ENCODE peak calls at places on chromosomes 2 and 18, in seven cellular contexts. M is epithelial cell of esophagus, P is RWPE1, S is A549, I is mammary epithelial cell, D is fibroblast of lung, U is astrocyte. K is an unnamed sample.

GRCh38 chr2:112881217-112882000 is 29.6 kb upstream of the IL37 start:
- DNase-seq in S (no peak), I (peak; percentile 97), D (peak; percentile 95), U (peak; percentile 94), P (peak; percentile 75), M (peak; percentile 90), K (no peak)

GRCh38 chr2:106886916-106887758 is 1.2 kb upstream of the ST6GAL2 start:
- DNase-seq in D (peak; percentile 25), P (peak; percentile 26), S (peak; percentile 34), M (peak; percentile 47), U (no peak), I (peak; percentile 45), K (peak; percentile 97)

GRCh38 chr18:58276640-58277456 is 232.8 kb downstream of the NEDD4L start:
- DNase-seq in S (no peak), P (peak; percentile 15), I (peak; percentile 44), M (peak; percentile 72), D (no peak), U (no peak), K (no peak)

GRCh38 chr18:13252696-13253410 is 34.3 kb downstream of the LDLRAD4 start:
- DNase-seq in I (no peak), S (no peak), D (no peak), M (no peak), P (no peak), U (no peak), K (no peak)

GRCh38 chr2:218028562-218029348 is 26.0 kb upstream of the TNS1 start:
- DNase-seq in U (no peak), D (no peak), M (peak; percentile 13), P (no peak), I (no peak), S (no peak), K (peak; percentile 61)

GRCh38 chr2:46988733-46989481 is 73.3 kb upstream of the MCFD2 start:
- DNase-seq in M (no peak), I (no peak), D (peak; percentile 13), P (no peak), S (no peak), U (no peak), K (no peak)

GRCh38 chr2:112481528-112482228 is at the start of gene TTL:
- DNase-seq in D (peak; percentile 63), U (peak; percentile 33), M (peak; percentile 82), I (peak; percentile 70), S (peak; percentile 69), P (peak; percentile 77), K (no peak)

GRCh38 chr2:72770879-72771461 is 54.9 kb downstream of the EXOC6B start:
- DNase-seq in D (peak; percentile 56), U (peak; percentile 36), P (peak; percentile 67), I (peak; percentile 60), S (peak; percentile 73), M (peak; percentile 82), K (no peak)

GRCh38 chr2:161965994-161966393 is 108.0 kb downstream of the DPP4 start:
- DNase-seq in I (peak; percentile 67), P (peak; percentile 24), D (no peak), S (no peak), M (no peak), U (peak; percentile 1), K (no peak)

GRCh38 chr2:118834440-118834810 is 13.0 kb downstream of the EN1 start:
- DNase-seq in U (no peak), D (no peak), I (no peak), P (no peak), M (no peak), S (no peak), K (no peak)

GRCh38 chr2:173204316-173204715 is 128.7 kb downstream of the MAP3K20 start:
- DNase-seq in P (no peak), D (peak; percentile 37), M (no peak), U (peak; percentile 31), I (no peak), S (no peak), K (no peak)

GRCh38 chr18:9434240-9434701 is 41.0 kb upstream of the RALBP1 start:
- DNase-seq in D (no peak), M (no peak), P (no peak), S (no peak), U (no peak), I (no peak), K (no peak)

GRCh38 chr18:49628119-49628518 is 66.3 kb downstream of the LIPG start:
- DNase-seq in S (no peak), D (no peak), P (no peak), U (no peak), M (peak; percentile 78), I (peak; percentile 57), K (no peak)

GRCh38 chr2:169348321-169349002 is 13.9 kb downstream of the LRP2 start:
- DNase-seq in D (no peak), U (no peak), S (no peak), I (no peak), M (no peak), P (no peak), K (no peak)

GRCh38 chr2:135162377-135162776 is 110.3 kb downstream of the RAB3GAP1 start:
- DNase-seq in D (no peak), U (no peak), I (no peak), M (peak; percentile 70), S (no peak), P (no peak), K (no peak)

GRCh38 chr18:2958819-2959298 is 54.1 kb downstream of the LPIN2 start:
- DNase-seq in P (no peak), S (no peak), M (no peak), D (peak; percentile 49), U (peak; percentile 33), I (no peak), K (no peak)

GRCh38 chr2:239164281-239164871 is 236.4 kb downstream of the HDAC4 start:
- DNase-seq in S (no peak), P (no peak), M (peak; percentile 13), U (no peak), I (no peak), D (peak; percentile 0), K (peak; percentile 49)

GRCh38 chr2:59589881-59590280 is 963.6 kb downstream of the BCL11A start:
- DNase-seq in U (no peak), S (no peak), I (no peak), M (no peak), D (no peak), P (no peak), K (no peak)

GRCh38 chr18:43129946-43130523 is 14.6 kb upstream of the RIT2 start:
- DNase-seq in S (no peak), U (peak; percentile 13), D (peak; percentile 22), I (peak; percentile 1), M (no peak), P (no peak), K (no peak)

GRCh38 chr18:77055429-77056310 is 76.9 kb downstream of the MBP start:
- DNase-seq in D (no peak), P (no peak), I (no peak), U (no peak), S (no peak), M (no peak), K (no peak)

GRCh38 chr18:21167641-21168372 is 56.2 kb upstream of the ROCK1 start:
- DNase-seq in U (peak; percentile 12), D (peak; percentile 11), P (no peak), M (peak; percentile 44), S (no peak), I (peak; percentile 71), K (no peak)

GRCh38 chr2:242020196-242021004 is 150.9 kb downstream of the RTP5 start:
- DNase-seq in U (no peak), I (no peak), S (no peak), D (no peak), M (no peak), P (no peak), K (peak; percentile 65)
- TF ChIP-seq CTCF in U (no peak), I (no peak), S (peak; percentile 5), D (no peak), M (no peak), P (no peak), K (no peak)

GRCh38 chr18:78903436-78904178 is 76.0 kb upstream of the SALL3 start:
- DNase-seq in S (no peak), M (no peak), P (no peak), D (no peak), U (no peak), I (no peak), K (peak; percentile 53)
- TF ChIP-seq CTCF in S (no peak), M (no peak), P (no peak), D (no peak), U (no peak), I (no peak), K (no peak)

DNA sequence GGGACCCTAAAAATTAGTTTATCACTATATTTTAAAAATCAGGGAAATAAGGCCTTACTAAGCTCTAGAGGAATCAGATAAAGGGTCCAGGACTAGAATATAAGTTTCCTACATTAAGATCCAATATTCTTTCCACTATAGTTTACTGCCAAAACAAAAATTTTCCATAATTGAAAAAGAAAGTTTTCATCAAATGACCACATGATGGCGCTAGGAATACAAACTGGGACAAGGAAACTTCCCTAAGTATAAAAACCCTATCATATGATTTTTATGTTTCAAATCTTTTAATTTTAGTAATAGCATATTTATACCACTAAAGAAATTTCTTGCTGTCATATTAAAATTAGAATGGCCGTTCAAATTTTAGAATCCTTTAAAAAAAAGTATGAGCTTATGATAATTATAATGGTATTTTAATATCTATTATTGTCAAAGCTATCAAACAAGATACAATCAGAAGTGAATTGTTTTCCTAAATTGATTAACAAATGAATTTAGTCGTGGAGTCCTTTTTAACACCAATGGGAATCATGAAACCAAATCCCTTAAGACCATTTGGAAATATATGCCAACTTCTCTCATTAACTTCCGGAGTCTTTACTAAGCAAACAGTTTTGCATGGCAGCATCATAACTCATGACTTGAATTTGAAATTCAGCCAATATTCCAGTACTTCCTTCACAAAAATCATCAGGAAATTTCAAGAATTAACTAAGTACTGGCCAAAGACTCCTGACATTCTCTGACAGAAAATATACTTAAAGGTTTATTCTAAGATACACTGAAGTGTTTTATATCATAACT is 70.3 kb downstream of the SCN1A start:
- DNase-seq in M (peak; percentile 59), P (peak; percentile 3), S (no peak), I (no peak), D (peak; percentile 56), U (peak; percentile 53), K (no peak)
- TF ChIP-seq CTCF in M (peak; percentile 48), P (peak; percentile 31), S (peak; percentile 54), I (peak; percentile 55), D (peak; percentile 53), U (peak; percentile 45), K (peak; percentile 92)

GRCh38 chr2:237475704-237476107 is 11.3 kb upstream of the MLPH start:
- DNase-seq in M (peak; percentile 70), D (peak; percentile 87), U (peak; percentile 83), S (peak; percentile 65), I (peak; percentile 74), P (peak; percentile 47), K (no peak)
- TF ChIP-seq CTCF in M (no peak), D (no peak), U (no peak), S (no peak), I (no peak), P (peak; percentile 48), K (peak; percentile 61)

GRCh38 chr2:140589696-140590095 is 1541.1 kb downstream of the LRP1B start:
- DNase-seq in U (peak; percentile 56), P (no peak), I (no peak), M (no peak), D (peak; percentile 64), S (no peak), K (no peak)

GRCh38 chr2:140580799-140581198 is 1550.0 kb downstream of the LRP1B start:
- DNase-seq in M (peak; percentile 34), S (no peak), U (no peak), I (no peak), P (no peak), D (no peak), K (no peak)

GRCh38 chr2:140589273-140589672 is 1541.5 kb downstream of the LRP1B start:
- DNase-seq in U (peak; percentile 22), P (no peak), D (peak; percentile 35), I (peak; percentile 48), M (no peak), S (no peak), K (no peak)

GRCh38 chr2:140585016-140585415 is 1545.8 kb downstream of the LRP1B start:
- DNase-seq in S (no peak), M (no peak), U (no peak), P (no peak), D (no peak), I (no peak), K (no peak)

GRCh38 chr2:140586379-140586778 is 1544.4 kb downstream of the LRP1B start:
- DNase-seq in D (peak; percentile 6), M (peak; percentile 58), S (peak; percentile 27), U (no peak), I (peak; percentile 27), P (peak; percentile 27), K (no peak)
- TF ChIP-seq CTCF in D (peak; percentile 47), M (peak; percentile 79), S (peak; percentile 48), U (peak; percentile 29), I (peak; percentile 80), P (no peak), K (peak; percentile 49)